ENCODE peak calls at places on chromosome 14, in ten cellular contexts. U is GM23338, X is epithelial cell of esophagus, K is fibroblast of pulmonary artery, Y is A549, L is brain microvascular endothelial cell, E is lower leg skin, N is foreskin fibroblast, S is heart left ventricle, B is IMR-90. J is an unnamed sample.

GRCh38 chr14:30129795-30130194 is 202.1 kb upstream of the PRKD1 start:
- DNase-seq in U (peak), Y (no peak), E (no peak), S (no peak), B (peak), N (no peak), K (no peak), L (no peak), X (no peak), J (no peak)

GRCh38 chr14:22556021-22556989 is 32.7 kb downstream of the DAD1 start:
- DNase-seq in Y (no peak), B (peak), K (peak), L (peak), X (peak), U (peak), N (peak), E (peak), S (peak), J (peak)

GRCh38 chr14:100850841-100851585 is 25.1 kb downstream of the MEG3 start:
- DNase-seq in N (no peak), E (peak), B (no peak), U (peak), K (peak), Y (peak), S (peak), X (peak), L (no peak), J (peak)

GRCh38 chr14:63174760-63175191 is 29.5 kb upstream of the RHOJ start:
- DNase-seq in E (no peak), U (peak), L (peak), X (peak), S (no peak), N (peak), K (peak), Y (peak), B (peak), J (peak)

GRCh38 chr14:77000340-77001235 is 27.9 kb downstream of the IRF2BPL start:
- DNase-seq in L (no peak), N (peak), K (peak), X (no peak), U (peak), Y (no peak), E (no peak), B (peak), S (peak), J (no peak)

GRCh38 chr14:103186241-103186835 is 63.1 kb downstream of the TNFAIP2 start:
- DNase-seq in X (no peak), U (no peak), E (no peak), L (no peak), K (no peak), S (no peak), N (no peak), B (no peak), Y (no peak), J (no peak)

GRCh38 chr14:72876021-72876709 is 17.7 kb downstream of the DPF3 start:
- DNase-seq in B (no peak), S (no peak), X (no peak), K (no peak), Y (no peak), U (no peak), E (no peak), L (no peak), N (no peak), J (no peak)

GRCh38 chr14:102182901-102183619 is 43.4 kb downstream of the WDR20 start:
- DNase-seq in S (no peak), L (peak), N (no peak), X (peak), U (no peak), K (no peak), Y (no peak), E (no peak), B (no peak), J (no peak)

GRCh38 chr14:100222219-100223093 is 16.5 kb upstream of the YY1 start:
- DNase-seq in L (no peak), X (no peak), S (no peak), N (no peak), Y (no peak), K (no peak), B (no peak), E (no peak), U (peak), J (no peak)

GRCh38 chr14:63933701-63934100 is 80.9 kb downstream of the SYNE2 start:
- DNase-seq in X (no peak), U (peak), S (no peak), Y (no peak), K (no peak), L (no peak), N (no peak), E (no peak), B (no peak), J (no peak)

GRCh38 chr14:76112889-76113611 is 38.7 kb upstream of the GPATCH2L start:
- DNase-seq in Y (no peak), K (no peak), U (peak), L (no peak), S (no peak), X (no peak), N (no peak), B (no peak), E (no peak), J (no peak)

GRCh38 chr14:61561657-61562276 is 133.5 kb upstream of the HIF1A start:
- DNase-seq in K (peak), S (peak), X (peak), B (peak), N (peak), E (peak), Y (peak), L (peak), U (peak), J (no peak)

GRCh38 chr14:77973246-77973645 is 173.3 kb downstream of the ADCK1 start:
- DNase-seq in L (no peak), S (no peak), E (no peak), U (no peak), K (no peak), B (no peak), X (no peak), Y (no peak), N (no peak), J (no peak)

GRCh38 chr14:25400607-25401206 is 350.8 kb upstream of the STXBP6 start:
- DNase-seq in E (peak), L (peak), B (peak), S (no peak), Y (peak), U (peak), N (peak), X (peak), K (peak), J (peak)

GRCh38 chr14:23104591-23105347 is at the start of gene CIROP:
- DNase-seq in N (no peak), U (no peak), X (no peak), K (no peak), S (no peak), B (peak), Y (no peak), L (no peak), E (no peak), J (no peak)

GRCh38 chr14:59698793-59699192 is 122.2 kb upstream of the CCDC175 start:
- DNase-seq in E (no peak), U (no peak), N (peak), K (peak), B (no peak), Y (no peak), S (no peak), L (peak), X (peak), J (no peak)

GRCh38 chr14:94676495-94677238 is 64.5 kb downstream of the SERPINA3 start:
- DNase-seq in L (no peak), U (no peak), N (no peak), B (no peak), X (no peak), K (no peak), S (no peak), E (no peak), Y (no peak), J (no peak)

GRCh38 chr14:80602931-80603330 is 338.6 kb downstream of the CEP128 start:
- DNase-seq in N (no peak), K (no peak), Y (no peak), E (no peak), L (no peak), B (no peak), U (no peak), S (no peak), X (no peak), J (no peak)

GRCh38 chr14:102088012-102088792 is 1.4 kb upstream of the HSP90AA1 start:
- DNase-seq in B (no peak), L (peak), E (peak), K (peak), Y (no peak), U (peak), N (peak), X (peak), S (peak), J (peak)

GRCh38 chr14:31256534-31257243 is 49.1 kb upstream of the HECTD1 start:
- DNase-seq in N (no peak), E (no peak), S (no peak), L (no peak), B (no peak), U (no peak), X (no peak), Y (no peak), K (no peak), J (no peak)

GRCh38 chr14:97719043-97719442 is 921.9 kb downstream of the VRK1 start:
- DNase-seq in S (no peak), N (no peak), X (no peak), Y (no peak), L (no peak), E (no peak), U (no peak), B (no peak), K (no peak), J (no peak)

GRCh38 chr14:72643317-72643801 is 250.5 kb downstream of the DPF3 start:
- DNase-seq in U (no peak), L (peak), E (no peak), S (peak), Y (peak), K (peak), X (peak), B (peak), N (peak), J (no peak)

GRCh38 chr14:43665570-43666267 is 841.4 kb downstream of the FSCB start:
- DNase-seq in U (no peak), K (no peak), E (no peak), S (no peak), B (no peak), X (no peak), Y (no peak), N (no peak), L (no peak), J (no peak)

GRCh38 chr14:24365600-24366374 is 2.2 kb upstream of the NFATC4 start:
- DNase-seq in N (peak), B (peak), U (peak), X (peak), E (peak), S (peak), L (peak), Y (peak), K (peak), J (peak)

GRCh38 chr14:56608682-56609081 is 29.1 kb downstream of the TMEM260 start:
- DNase-seq in U (no peak), L (no peak), E (no peak), X (peak), S (no peak), N (no peak), K (no peak), B (peak), Y (peak), J (no peak)

GRCh38 chr14:60655898-60656754 is 6.8 kb upstream of the SIX1 start:
- DNase-seq in U (peak), L (no peak), Y (no peak), N (no peak), X (no peak), E (no peak), S (no peak), B (peak), K (no peak), J (peak)

GRCh38 chr14:77638738-77639137 is 22.3 kb upstream of the SPTLC2 start:
- DNase-seq in N (peak), E (no peak), L (peak), X (peak), K (peak), Y (peak), B (peak), U (no peak), S (no peak), J (no peak)

GRCh38 chr14:89720076-89720687 is 234.3 kb downstream of the EFCAB11 start:
- DNase-seq in E (no peak), Y (no peak), U (no peak), L (no peak), S (no peak), K (no peak), B (no peak), N (no peak), X (no peak), J (no peak)

GRCh38 chr14:20195911-20196310 is 5.2 kb downstream of the OR11G2 start:
- DNase-seq in L (no peak), B (no peak), E (no peak), X (no peak), U (no peak), K (no peak), Y (no peak), S (no peak), N (no peak), J (no peak)
- TF ChIP-seq CTCF in L (no peak), B (no peak), E (no peak), X (no peak), U (no peak), K (no peak), Y (no peak), S (no peak), N (no peak), J (no peak)

DNA sequence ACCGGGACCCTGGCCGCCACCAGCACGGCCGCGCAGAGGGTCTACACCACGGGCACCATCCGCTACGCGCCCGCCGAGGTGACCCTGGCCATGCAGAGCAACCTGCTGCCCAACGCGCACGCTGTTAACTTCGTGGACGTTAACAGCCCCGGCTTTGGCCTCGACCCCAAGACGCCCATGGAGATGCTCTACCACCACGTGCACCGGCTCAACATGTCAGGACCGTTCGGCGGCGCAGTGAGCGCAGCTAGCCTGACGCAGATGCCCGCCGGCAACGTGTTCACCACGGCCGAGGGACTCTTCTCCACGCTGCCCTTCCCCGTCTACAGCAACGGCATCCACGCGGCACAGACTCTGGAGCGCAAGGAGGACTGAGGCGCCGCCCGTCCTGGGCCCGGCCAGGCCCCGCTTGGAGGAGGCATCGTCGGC is 150.1 kb downstream of the EGLN3 start:
- DNase-seq in Y (no peak), U (peak), B (no peak), N (no peak), K (no peak), L (no peak), X (no peak), S (no peak), E (no peak), J (no peak)
- TF ChIP-seq CTCF in Y (no peak), U (no peak), B (no peak), N (no peak), K (no peak), L (no peak), X (no peak), S (no peak), E (no peak), J (no peak)

GRCh38 chr14:90981658-90982057 is 78.8 kb downstream of the RPS6KA5 start:
- DNase-seq in N (no peak), U (no peak), E (no peak), X (no peak), B (no peak), S (no peak), Y (no peak), L (no peak), K (no peak), J (no peak)

GRCh38 chr14:90986510-90986909 is 73.9 kb downstream of the RPS6KA5 start:
- DNase-seq in S (no peak), N (no peak), K (no peak), Y (no peak), B (no peak), U (peak), E (no peak), L (no peak), X (peak), J (no peak)

GRCh38 chr14:90985601-90986242 is 74.7 kb downstream of the RPS6KA5 start:
- DNase-seq in S (no peak), K (no peak), E (no peak), B (no peak), X (no peak), L (no peak), Y (no peak), N (no peak), U (no peak), J (peak)

GRCh38 chr14:90987140-90987539 is 73.3 kb downstream of the RPS6KA5 start:
- DNase-seq in Y (no peak), K (no peak), E (no peak), B (no peak), X (peak), U (no peak), L (no peak), N (no peak), S (no peak), J (no peak)

GRCh38 chr14:90983560-90983959 is 76.9 kb downstream of the RPS6KA5 start:
- DNase-seq in E (no peak), K (no peak), U (no peak), S (no peak), Y (no peak), L (no peak), B (no peak), N (no peak), X (no peak), J (no peak)
- TF ChIP-seq CTCF in E (no peak), K (no peak), U (no peak), S (no peak), Y (no peak), L (no peak), B (no peak), N (no peak), X (no peak), J (no peak)

DNA sequence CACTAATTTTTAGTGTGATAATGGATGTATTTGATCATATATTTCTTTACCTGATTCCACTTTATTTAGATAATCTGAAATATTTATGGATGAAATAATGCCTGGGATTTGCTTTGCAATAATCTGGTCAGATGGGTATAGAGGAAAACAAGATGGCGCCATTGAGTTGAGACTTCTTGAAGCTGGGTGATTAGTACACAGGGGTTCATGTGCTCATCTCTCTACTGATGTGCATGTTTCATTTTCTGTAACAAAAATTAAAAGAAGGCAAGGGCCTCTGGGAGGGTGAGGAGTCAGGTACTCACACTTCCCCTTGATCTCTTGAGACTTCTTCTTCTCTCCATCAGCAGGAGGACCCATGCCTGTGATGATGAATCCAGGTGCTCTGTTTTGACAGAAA is 61.8 kb downstream of the GCH1 start:
- DNase-seq in B (no peak), E (no peak), U (no peak), N (no peak), K (no peak), Y (no peak), L (no peak), X (no peak), S (no peak), J (peak)
- TF ChIP-seq CTCF in B (no peak), E (no peak), U (no peak), N (no peak), K (no peak), Y (no peak), L (no peak), X (no peak), S (no peak), J (peak)

DNA sequence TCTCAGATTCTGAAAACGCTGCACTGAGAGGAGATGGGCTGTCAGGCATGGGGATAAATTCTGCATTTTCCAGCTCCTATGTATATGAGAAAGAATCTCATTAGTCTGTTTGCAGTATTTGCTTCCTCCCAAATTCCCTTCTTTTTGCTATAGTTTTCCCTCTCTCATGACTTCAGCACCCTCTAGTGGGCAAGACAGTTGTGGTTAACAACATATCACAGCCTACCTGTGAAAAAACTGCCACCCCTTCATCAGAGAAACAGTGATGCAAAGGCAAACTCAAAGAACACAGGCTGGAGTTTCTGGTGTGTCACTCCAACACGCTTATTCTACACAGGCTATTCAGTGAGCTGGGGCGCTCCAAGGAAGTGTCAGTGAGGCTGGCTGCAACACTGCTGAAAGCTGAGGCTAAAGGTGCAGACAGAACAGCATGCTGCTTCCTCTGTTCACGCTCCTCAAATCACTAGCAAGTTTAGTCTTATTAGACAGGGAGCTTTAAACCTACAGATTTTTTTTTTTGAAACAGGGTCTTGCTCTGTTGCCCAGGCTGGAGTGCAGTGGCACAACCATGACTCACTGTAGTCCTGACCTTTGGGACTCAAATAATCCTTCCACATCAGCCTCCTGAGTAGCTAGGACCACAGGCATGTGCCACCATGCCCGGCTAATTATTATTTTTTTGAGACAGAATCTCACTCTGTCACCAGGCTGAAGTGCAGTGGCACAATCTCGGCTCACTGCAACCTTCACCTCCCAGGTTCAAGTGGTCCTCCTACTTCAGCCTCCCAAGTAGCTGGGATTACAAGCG is 19.3 kb downstream of the ZC2HC1C start:
- DNase-seq in L (peak), N (peak), E (peak), Y (peak), U (peak), X (peak), S (no peak), K (peak), B (peak), J (peak)
- TF ChIP-seq CTCF in L (peak), N (peak), E (no peak), Y (peak), U (peak), X (peak), S (peak), K (peak), B (peak), J (peak)

GRCh38 chr14:37565550-37565949 is 29.5 kb downstream of the FOXA1 start:
- DNase-seq in B (no peak), N (no peak), Y (no peak), X (no peak), U (peak), K (no peak), E (no peak), L (no peak), S (no peak), J (no peak)
- TF ChIP-seq CTCF in B (peak), N (peak), Y (peak), X (peak), U (peak), K (peak), E (no peak), L (peak), S (no peak), J (no peak)

DNA sequence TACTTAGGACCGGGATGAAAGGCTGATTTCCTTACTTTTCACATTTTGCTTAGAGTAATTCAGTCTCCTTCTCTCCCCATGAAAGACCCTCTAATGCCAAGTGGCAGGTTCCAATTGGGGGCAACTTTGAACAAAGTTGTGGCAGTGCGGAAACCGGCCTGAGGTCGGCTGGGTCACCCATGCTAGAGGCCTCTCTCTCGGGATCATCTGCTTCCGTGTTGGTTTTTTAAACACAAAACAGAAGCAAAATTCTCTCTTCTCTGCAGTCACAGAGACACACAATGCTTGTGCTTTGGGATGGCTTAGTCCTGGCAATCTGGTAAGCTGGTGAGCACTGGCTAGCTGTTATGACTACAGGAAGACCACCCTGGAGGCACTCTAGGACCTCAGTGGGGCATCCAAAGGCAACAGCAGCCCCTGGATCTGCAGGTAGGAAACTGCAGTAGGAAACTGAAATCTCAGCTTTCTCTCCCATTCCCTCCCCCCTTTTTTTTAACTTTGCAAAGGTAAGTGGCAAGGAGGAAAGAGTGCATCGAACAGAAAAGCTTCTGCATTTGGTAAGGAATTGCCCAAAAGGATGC is 102.1 kb downstream of the BCL11B start:
- DNase-seq in S (no peak), K (no peak), U (peak), N (no peak), E (no peak), Y (no peak), B (no peak), X (no peak), L (no peak), J (no peak)
- TF ChIP-seq CTCF in S (no peak), K (no peak), U (peak), N (no peak), E (no peak), Y (no peak), B (no peak), X (no peak), L (no peak), J (no peak)

GRCh38 chr14:105529506-105530445 is 3.4 kb downstream of the TMEM121 start:
- DNase-seq in N (no peak), U (peak), E (no peak), K (no peak), Y (no peak), L (no peak), S (peak), B (no peak), X (no peak), J (peak)
- TF ChIP-seq CTCF in N (no peak), U (no peak), E (no peak), K (no peak), Y (no peak), L (no peak), S (no peak), B (no peak), X (no peak), J (no peak)

J was measured in GM13977.